ENCODE peak calls at places on chromosome 5, in eight cellular contexts. R, X, G, F, Q, V, D and O are unnamed samples.

GRCh38 chr5:140840978-140841962 is at the start of gene PCDHA8:
- DNase-seq in R (no peak), X (no peak), G (peak; percentile 88), F (no peak), Q (no peak), V (no peak), D (no peak), O (no peak)

GRCh38 chr5:170366276-170366675 is 22.9 kb downstream of the KCNMB1 start:
- DNase-seq in R (no peak), X (no peak), G (no peak), F (no peak), Q (no peak), V (no peak), D (no peak), O (no peak)

GRCh38 chr5:178525906-178526732 is 64.1 kb downstream of the COL23A1 start:
- DNase-seq in R (no peak), X (no peak), G (no peak), F (no peak), Q (no peak), V (no peak), D (no peak), O (no peak)

GRCh38 chr5:136028782-136029742 is at the start of gene TGFBI:
- DNase-seq in R (no peak), X (no peak), G (peak; percentile 92), F (peak; percentile 76), Q (no peak), V (peak; percentile 80), D (peak; percentile 73), O (no peak)

GRCh38 chr5:126544087-126544740 is 50.8 kb downstream of the ALDH7A1 start:
- DNase-seq in R (no peak), X (peak; percentile 40), G (peak; percentile 69), F (no peak), Q (peak; percentile 17), V (peak; percentile 58), D (no peak), O (no peak)

GRCh38 chr5:60586307-60586901 is 113.6 kb downstream of the DEPDC1B start:
- DNase-seq in R (no peak), X (peak; percentile 36), G (peak; percentile 33), F (no peak), Q (no peak), V (peak; percentile 44), D (no peak), O (no peak)

GRCh38 chr5:622359-622758 is 10.2 kb downstream of the CEP72 start:
- DNase-seq in R (no peak), X (no peak), G (no peak), F (no peak), Q (no peak), V (no peak), D (peak; percentile 27), O (no peak)

GRCh38 chr5:98414938-98415337 is 358.5 kb upstream of the RGMB start:
- DNase-seq in R (no peak), X (no peak), G (no peak), F (no peak), Q (no peak), V (peak; percentile 95), D (no peak), O (no peak)

GRCh38 chr5:39519566-39520231 is 94.9 kb upstream of the DAB2 start:
- DNase-seq in R (no peak), X (no peak), G (peak; percentile 17), F (no peak), Q (no peak), V (no peak), D (no peak), O (no peak)
- H3K4me3 ChIP-seq in R (no peak overlapping the region), X (no peak overlapping the region), G (peak overlapping the region; percentile 9), F (no peak overlapping the region), Q (no peak overlapping the region), V (no peak overlapping the region), D (no peak overlapping the region), O (no peak overlapping the region)

DNA sequence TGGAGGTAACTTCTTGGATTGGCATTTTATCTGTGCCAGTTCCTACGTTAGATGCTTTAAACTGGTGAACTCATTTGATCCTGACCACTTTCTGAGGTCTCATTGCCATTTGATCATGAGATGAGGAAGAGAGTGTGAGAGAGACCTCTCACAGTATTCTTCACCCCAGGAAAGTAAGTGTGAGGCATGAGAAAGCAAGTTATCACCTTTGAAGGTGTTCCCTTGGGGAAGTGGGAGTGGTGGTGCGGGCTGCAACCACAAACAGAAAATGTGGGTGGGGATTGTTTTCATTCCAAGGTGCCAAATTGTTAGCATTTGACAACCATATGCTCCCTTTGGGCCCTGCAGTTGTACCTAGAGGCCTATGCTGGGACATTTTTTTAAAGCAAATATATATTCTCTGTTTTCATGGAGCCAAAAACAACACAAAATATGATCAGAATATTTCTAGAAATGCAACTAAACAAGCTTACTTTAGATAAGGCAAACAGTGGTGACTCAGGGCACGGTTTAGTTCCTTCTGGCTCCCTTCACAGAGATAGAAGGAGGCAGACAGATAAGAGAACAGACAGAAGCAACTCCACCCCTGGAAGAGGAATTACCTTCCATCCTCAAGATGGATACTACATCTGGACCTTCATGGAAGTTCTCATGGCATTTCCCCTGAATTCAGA is 416.8 kb downstream of the PLK2 start:
- DNase-seq in R (no peak), X (no peak), G (no peak), F (no peak), Q (no peak), V (peak; percentile 43), D (no peak), O (no peak)
- TF ChIP-seq CTCF in R (no peak), X (no peak), G (no peak), F (no peak), Q (no peak), V (no peak), D (no peak), O (no peak)

GRCh38 chr5:149411738-149412519 is 32.8 kb upstream of the IL17B start:
- DNase-seq in R (no peak), X (no peak), G (no peak), F (no peak), Q (no peak), V (no peak), D (no peak), O (no peak)
- H3K4me3 ChIP-seq in R (no peak overlapping the region), X (no peak overlapping the region), G (no peak overlapping the region), F (peak overlapping the region; percentile 54), Q (no peak overlapping the region), V (no peak overlapping the region), D (no peak overlapping the region), O (no peak overlapping the region)

DNA sequence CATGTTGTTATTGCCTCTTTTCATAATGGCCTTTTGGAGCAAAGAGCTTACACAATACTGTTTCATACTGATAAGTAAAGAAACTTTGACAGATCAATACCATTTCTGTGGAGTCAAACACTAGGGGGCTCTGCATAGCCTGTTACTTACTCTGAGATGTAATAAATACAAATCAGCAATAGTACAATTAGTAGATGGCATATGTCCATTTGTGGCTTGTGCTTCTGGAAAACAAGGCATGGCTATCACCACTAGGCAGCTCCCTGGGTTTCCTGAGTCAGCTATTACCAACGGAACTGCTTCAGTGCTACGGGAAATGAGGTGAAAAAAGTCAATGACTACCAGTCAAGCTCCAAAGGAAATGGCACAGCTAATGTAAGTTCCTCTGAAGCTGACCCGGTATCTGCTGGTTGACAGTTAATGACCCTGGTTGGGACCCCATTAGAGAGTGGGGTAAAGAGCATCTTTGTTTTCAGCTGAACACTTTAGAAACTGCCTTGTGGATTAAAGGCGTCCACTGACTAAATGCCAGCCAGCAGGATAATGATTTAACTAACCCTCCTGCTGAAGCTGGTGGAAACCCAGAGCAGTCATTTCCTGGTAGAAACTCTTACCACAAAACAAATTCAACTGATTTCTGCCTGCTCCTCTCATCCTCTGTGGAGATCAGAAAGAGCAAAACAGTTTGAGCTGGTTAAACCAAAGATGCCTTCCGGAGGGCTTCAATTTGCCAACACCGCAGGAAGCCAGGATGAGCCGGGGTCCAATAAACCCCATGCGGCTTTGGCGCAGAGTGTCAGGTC is 69.0 kb upstream of the FAM169A start:
- DNase-seq in R (no peak), X (no peak), G (peak; percentile 49), F (no peak), Q (peak; percentile 18), V (peak; percentile 46), D (no peak), O (no peak)
- TF ChIP-seq CTCF in R (no peak), X (peak; percentile 23), G (peak; percentile 68), F (no peak), Q (no peak), V (peak; percentile 28), D (no peak), O (peak; percentile 31)

GRCh38 chr5:151239237-151239861 is 13.6 kb upstream of the GM2A start:
- DNase-seq in R (no peak), X (no peak), G (peak; percentile 81), F (peak; percentile 82), Q (peak; percentile 62), V (peak; percentile 67), D (peak; percentile 78), O (no peak)
- H3K4me3 ChIP-seq in R (no peak overlapping the region), X (no peak overlapping the region), G (no peak overlapping the region), F (peak overlapping the region; percentile 19), Q (no peak overlapping the region), V (no peak overlapping the region), D (no peak overlapping the region), O (peak overlapping the region; percentile 37)

GRCh38 chr5:156815988-156816599 is 34.0 kb upstream of the PPP1R2B start:
- DNase-seq in R (no peak), X (no peak), G (peak; percentile 87), F (peak; percentile 30), Q (no peak), V (peak; percentile 9), D (no peak), O (no peak)
- TF ChIP-seq CTCF in R (peak; percentile 0), X (peak; percentile 64), G (peak; percentile 76), F (peak; percentile 47), Q (no peak), V (peak; percentile 25), D (no peak), O (peak; percentile 56)

GRCh38 chr5:147467973-147468508 is 41.8 kb downstream of the DPYSL3 start:
- DNase-seq in R (no peak), X (no peak), G (no peak), F (no peak), Q (no peak), V (no peak), D (no peak), O (no peak)
- H3K4me3 ChIP-seq in R (no peak overlapping the region), X (no peak overlapping the region), G (peak overlapping the region; percentile 22), F (no peak overlapping the region), Q (no peak overlapping the region), V (no peak overlapping the region), D (no peak overlapping the region), O (no peak overlapping the region)

DNA sequence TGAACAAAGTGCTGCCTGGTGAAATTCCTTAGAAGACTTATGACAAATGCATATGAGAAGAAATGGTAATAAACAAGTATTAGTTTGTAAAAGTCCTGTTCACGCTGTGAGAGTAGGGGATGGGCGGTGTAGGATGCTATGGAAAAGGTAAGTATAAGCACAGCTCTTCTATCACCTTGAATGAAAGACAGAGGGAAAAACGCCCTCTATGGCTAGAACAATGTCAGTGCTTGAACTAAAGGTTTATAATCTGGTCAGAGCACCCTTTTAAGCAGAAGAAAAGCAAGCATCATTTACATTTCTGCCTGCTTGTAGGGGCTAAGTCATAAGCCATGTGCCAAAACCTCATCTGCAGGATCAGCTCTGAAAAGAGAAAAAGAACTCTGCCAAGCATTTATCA is 115.2 kb downstream of the LHFPL2 start:
- DNase-seq in R (no peak), X (no peak), G (peak; percentile 77), F (no peak), Q (no peak), V (peak; percentile 65), D (no peak), O (no peak)
- TF ChIP-seq CTCF in R (no peak), X (peak; percentile 60), G (peak; percentile 61), F (no peak), Q (no peak), V (peak; percentile 57), D (no peak), O (peak; percentile 53)